ENCODE peak calls at places on chromosome 14, in nine cellular contexts. One of them, this sample, is unnamed.

GRCh38 chr14:99818503-99819036 is 25.4 kb downstream of the EML1 start:
- DNase-seq in activated CD4-positive, alpha-beta memory T cell treated with anti-CD3 and anti-CD28 coated beads, Interleukin-2, amount 10 ng/mL, durations not matched to agents 7 days and 5 days: no peak
- DNase-seq in activated gamma-delta T cell treated with Interleukin-2 at 50 U/mL for 16 hours: no peak
- DNase-seq in T-helper 1 cell: no peak
- DNase-seq in CD4-positive, alpha-beta T cell: no peak
- DNase-seq in stimulated activated CD8-positive, alpha-beta memory T cell treated with anti-CD3 and anti-CD28 coated beads, Interleukin-2, amount 100 ng/mL, for 48 hours: no peak
- DNase-seq in AG09309: no peak
- DNase-seq in stimulated activated CD4-positive, alpha-beta T cell treated with anti-CD3 and anti-CD28 coated beads, Interleukin-4, amount 100 ng/mL, for 4 hours: no peak
- DNase-seq in brain microvascular endothelial cell: no peak
- DNase-seq in this sample: no peak

GRCh38 chr14:89440997-89441909 is 24.2 kb upstream of the FOXN3 start:
- DNase-seq in brain microvascular endothelial cell: no peak
- DNase-seq in activated gamma-delta T cell treated with Interleukin-2 at 50 U/mL for 16 hours: no peak
- DNase-seq in stimulated activated CD4-positive, alpha-beta T cell treated with anti-CD3 and anti-CD28 coated beads, Interleukin-4, amount 100 ng/mL, for 4 hours: no peak
- DNase-seq in T-helper 1 cell: no peak
- DNase-seq in activated CD4-positive, alpha-beta memory T cell treated with anti-CD3 and anti-CD28 coated beads, Interleukin-2, amount 10 ng/mL, durations not matched to agents 7 days and 5 days: no peak
- DNase-seq in CD4-positive, alpha-beta T cell: no peak
- DNase-seq in AG09309: no peak
- DNase-seq in stimulated activated CD8-positive, alpha-beta memory T cell treated with anti-CD3 and anti-CD28 coated beads, Interleukin-2, amount 100 ng/mL, for 48 hours: no peak
- DNase-seq in this sample: no peak

GRCh38 chr14:53054457-53054856 is 98.7 kb downstream of the DDHD1 start:
- DNase-seq in activated gamma-delta T cell treated with Interleukin-2 at 50 U/mL for 16 hours: no peak
- DNase-seq in stimulated activated CD8-positive, alpha-beta memory T cell treated with anti-CD3 and anti-CD28 coated beads, Interleukin-2, amount 100 ng/mL, for 48 hours: no peak
- DNase-seq in T-helper 1 cell: no peak
- DNase-seq in brain microvascular endothelial cell: peak
- DNase-seq in CD4-positive, alpha-beta T cell: no peak
- DNase-seq in AG09309: no peak
- DNase-seq in stimulated activated CD4-positive, alpha-beta T cell treated with anti-CD3 and anti-CD28 coated beads, Interleukin-4, amount 100 ng/mL, for 4 hours: no peak
- DNase-seq in activated CD4-positive, alpha-beta memory T cell treated with anti-CD3 and anti-CD28 coated beads, Interleukin-2, amount 10 ng/mL, durations not matched to agents 7 days and 5 days: no peak
- DNase-seq in this sample: peak

GRCh38 chr14:76894308-76894707 is 68.1 kb downstream of the LRRC74A start:
- DNase-seq in T-helper 1 cell: no peak
- DNase-seq in stimulated activated CD8-positive, alpha-beta memory T cell treated with anti-CD3 and anti-CD28 coated beads, Interleukin-2, amount 100 ng/mL, for 48 hours: no peak
- DNase-seq in CD4-positive, alpha-beta T cell: no peak
- DNase-seq in brain microvascular endothelial cell: no peak
- DNase-seq in activated gamma-delta T cell treated with Interleukin-2 at 50 U/mL for 16 hours: no peak
- DNase-seq in stimulated activated CD4-positive, alpha-beta T cell treated with anti-CD3 and anti-CD28 coated beads, Interleukin-4, amount 100 ng/mL, for 4 hours: no peak
- DNase-seq in AG09309: no peak
- DNase-seq in activated CD4-positive, alpha-beta memory T cell treated with anti-CD3 and anti-CD28 coated beads, Interleukin-2, amount 10 ng/mL, durations not matched to agents 7 days and 5 days: no peak
- DNase-seq in this sample: no peak

GRCh38 chr14:49951946-49952345 is 59.1 kb downstream of the ARF6 start:
- DNase-seq in brain microvascular endothelial cell: no peak
- DNase-seq in stimulated activated CD4-positive, alpha-beta T cell treated with anti-CD3 and anti-CD28 coated beads, Interleukin-4, amount 100 ng/mL, for 4 hours: no peak
- DNase-seq in stimulated activated CD8-positive, alpha-beta memory T cell treated with anti-CD3 and anti-CD28 coated beads, Interleukin-2, amount 100 ng/mL, for 48 hours: no peak
- DNase-seq in AG09309: no peak
- DNase-seq in T-helper 1 cell: no peak
- DNase-seq in CD4-positive, alpha-beta T cell: no peak
- DNase-seq in activated gamma-delta T cell treated with Interleukin-2 at 50 U/mL for 16 hours: no peak
- DNase-seq in activated CD4-positive, alpha-beta memory T cell treated with anti-CD3 and anti-CD28 coated beads, Interleukin-2, amount 10 ng/mL, durations not matched to agents 7 days and 5 days: no peak
- DNase-seq in this sample: no peak

GRCh38 chr14:105019861-105020814 is 745 bp downstream of the CDCA4 start:
- DNase-seq in AG09309: no peak
- DNase-seq in T-helper 1 cell: peak
- DNase-seq in stimulated activated CD8-positive, alpha-beta memory T cell treated with anti-CD3 and anti-CD28 coated beads, Interleukin-2, amount 100 ng/mL, for 48 hours: peak
- DNase-seq in stimulated activated CD4-positive, alpha-beta T cell treated with anti-CD3 and anti-CD28 coated beads, Interleukin-4, amount 100 ng/mL, for 4 hours: peak
- DNase-seq in brain microvascular endothelial cell: peak
- DNase-seq in CD4-positive, alpha-beta T cell: peak
- DNase-seq in activated gamma-delta T cell treated with Interleukin-2 at 50 U/mL for 16 hours: peak
- DNase-seq in activated CD4-positive, alpha-beta memory T cell treated with anti-CD3 and anti-CD28 coated beads, Interleukin-2, amount 10 ng/mL, durations not matched to agents 7 days and 5 days: peak
- DNase-seq in this sample: no peak

GRCh38 chr14:77103954-77104353 is 5.9 kb downstream of the CIPC start:
- DNase-seq in stimulated activated CD4-positive, alpha-beta T cell treated with anti-CD3 and anti-CD28 coated beads, Interleukin-4, amount 100 ng/mL, for 4 hours: no peak
- DNase-seq in brain microvascular endothelial cell: no peak
- DNase-seq in T-helper 1 cell: no peak
- DNase-seq in CD4-positive, alpha-beta T cell: no peak
- DNase-seq in AG09309: no peak
- DNase-seq in stimulated activated CD8-positive, alpha-beta memory T cell treated with anti-CD3 and anti-CD28 coated beads, Interleukin-2, amount 100 ng/mL, for 48 hours: no peak
- DNase-seq in activated gamma-delta T cell treated with Interleukin-2 at 50 U/mL for 16 hours: no peak
- DNase-seq in activated CD4-positive, alpha-beta memory T cell treated with anti-CD3 and anti-CD28 coated beads, Interleukin-2, amount 10 ng/mL, durations not matched to agents 7 days and 5 days: no peak
- DNase-seq in this sample: no peak

GRCh38 chr14:55353686-55354467 is 57.8 kb downstream of the ATG14 start:
- DNase-seq in activated gamma-delta T cell treated with Interleukin-2 at 50 U/mL for 16 hours: no peak
- DNase-seq in CD4-positive, alpha-beta T cell: no peak
- DNase-seq in activated CD4-positive, alpha-beta memory T cell treated with anti-CD3 and anti-CD28 coated beads, Interleukin-2, amount 10 ng/mL, durations not matched to agents 7 days and 5 days: peak
- DNase-seq in stimulated activated CD4-positive, alpha-beta T cell treated with anti-CD3 and anti-CD28 coated beads, Interleukin-4, amount 100 ng/mL, for 4 hours: no peak
- DNase-seq in AG09309: no peak
- DNase-seq in brain microvascular endothelial cell: no peak
- DNase-seq in stimulated activated CD8-positive, alpha-beta memory T cell treated with anti-CD3 and anti-CD28 coated beads, Interleukin-2, amount 100 ng/mL, for 48 hours: no peak
- DNase-seq in T-helper 1 cell: peak
- DNase-seq in this sample: no peak

GRCh38 chr14:31934767-31935266 is 142.3 kb upstream of the ARHGAP5 start:
- DNase-seq in activated CD4-positive, alpha-beta memory T cell treated with anti-CD3 and anti-CD28 coated beads, Interleukin-2, amount 10 ng/mL, durations not matched to agents 7 days and 5 days: no peak
- DNase-seq in stimulated activated CD4-positive, alpha-beta T cell treated with anti-CD3 and anti-CD28 coated beads, Interleukin-4, amount 100 ng/mL, for 4 hours: no peak
- DNase-seq in AG09309: no peak
- DNase-seq in stimulated activated CD8-positive, alpha-beta memory T cell treated with anti-CD3 and anti-CD28 coated beads, Interleukin-2, amount 100 ng/mL, for 48 hours: no peak
- DNase-seq in T-helper 1 cell: no peak
- DNase-seq in CD4-positive, alpha-beta T cell: no peak
- DNase-seq in brain microvascular endothelial cell: peak
- DNase-seq in activated gamma-delta T cell treated with Interleukin-2 at 50 U/mL for 16 hours: no peak
- DNase-seq in this sample: no peak

GRCh38 chr14:94172545-94172944 is 1.6 kb upstream of the PPP4R4 start:
- DNase-seq in AG09309: no peak
- DNase-seq in stimulated activated CD4-positive, alpha-beta T cell treated with anti-CD3 and anti-CD28 coated beads, Interleukin-4, amount 100 ng/mL, for 4 hours: no peak
- DNase-seq in T-helper 1 cell: no peak
- DNase-seq in activated CD4-positive, alpha-beta memory T cell treated with anti-CD3 and anti-CD28 coated beads, Interleukin-2, amount 10 ng/mL, durations not matched to agents 7 days and 5 days: no peak
- DNase-seq in stimulated activated CD8-positive, alpha-beta memory T cell treated with anti-CD3 and anti-CD28 coated beads, Interleukin-2, amount 100 ng/mL, for 48 hours: no peak
- DNase-seq in CD4-positive, alpha-beta T cell: no peak
- DNase-seq in activated gamma-delta T cell treated with Interleukin-2 at 50 U/mL for 16 hours: no peak
- DNase-seq in brain microvascular endothelial cell: no peak
- DNase-seq in this sample: no peak